ENCODE peak calls at places on chromosomes 6 and 20, in ten cellular contexts. G is psoas muscle, I is AG04450, K is dorsolateral prefrontal cortex, L is adrenal gland, T is thyroid gland, P is A549, Q is body of pancreas, H is caudate nucleus, Z is cardiac muscle cell. N is an unnamed sample.

GRCh38 chr6:36848658-36849441 is 9.6 kb upstream of the CPNE5 start:
- DNase-seq in G (no peak), I (no peak), K (no peak), L (no peak), T (peak; percentile 76), P (no peak), Q (peak; percentile 86), H (peak; percentile 33), Z (peak; percentile 87), N (peak; percentile 82)

GRCh38 chr6:90186637-90187361 is 109.8 kb downstream of the BACH2 start:
- DNase-seq in G (no peak), I (no peak), K (no peak), L (no peak), T (no peak), P (no peak), Q (no peak), H (no peak), Z (no peak), N (no peak)

GRCh38 chr20:4041748-4042411 is 26.5 kb upstream of the RNF24 start:
- DNase-seq in G (peak; percentile 49), I (no peak), K (no peak), L (peak; percentile 97), T (peak; percentile 38), P (peak; percentile 81), Q (peak; percentile 98), H (peak; percentile 7), Z (no peak), N (peak; percentile 91)

GRCh38 chr6:5737460-5737859 is 269.3 kb downstream of the NRN1 start:
- DNase-seq in G (no peak), I (no peak), K (no peak), L (no peak), T (no peak), P (no peak), Q (no peak), H (no peak), Z (no peak), N (no peak)

GRCh38 chr20:19888269-19888669 is 128.9 kb upstream of the NAA20 start:
- DNase-seq in G (no peak), I (no peak), K (no peak), L (no peak), T (peak; percentile 67), P (no peak), Q (peak; percentile 22), H (peak; percentile 51), Z (no peak), N (no peak)

GRCh38 chr6:115947964-115948541 is 112.6 kb downstream of the FRK start:
- DNase-seq in G (no peak), I (no peak), K (no peak), L (no peak), T (peak; percentile 68), P (no peak), Q (no peak), H (no peak), Z (no peak), N (peak; percentile 82)

GRCh38 chr6:105985098-105985815 is 100.9 kb upstream of the PRDM1 start:
- DNase-seq in G (no peak), I (no peak), K (no peak), L (no peak), T (peak; percentile 55), P (no peak), Q (no peak), H (no peak), Z (no peak), N (peak; percentile 67)

GRCh38 chr6:69019832-69020231 is 384.8 kb downstream of the ADGRB3 start:
- DNase-seq in G (no peak), I (no peak), K (no peak), L (no peak), T (no peak), P (no peak), Q (no peak), H (no peak), Z (no peak), N (no peak)

DNA sequence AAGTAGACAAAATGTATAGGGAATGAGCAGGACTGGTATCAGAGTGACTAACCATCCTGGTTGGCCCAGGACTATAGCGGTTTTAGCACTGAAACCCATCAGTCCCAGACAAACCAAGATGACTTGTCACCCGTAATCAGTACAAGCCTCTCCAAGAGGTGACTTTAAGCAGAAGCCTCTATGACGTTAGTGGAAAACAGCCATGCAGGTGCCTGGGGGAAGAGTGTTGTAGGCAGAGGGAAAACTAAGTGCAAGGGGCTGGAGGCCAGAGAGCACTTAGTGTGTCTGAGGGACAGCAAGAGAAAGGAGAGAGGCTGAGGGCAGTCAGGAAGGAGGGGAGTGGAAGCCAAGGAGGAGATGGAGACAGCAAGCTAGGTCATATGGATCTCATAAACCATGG is 2.1 kb downstream of the SGK2 start:
- DNase-seq in G (no peak), I (no peak), K (no peak), L (no peak), T (no peak), P (no peak), Q (no peak), H (no peak), Z (peak; percentile 73), N (no peak)
- H3K27ac ChIP-seq in G (no peak overlapping the region), I (no peak overlapping the region), K (no peak overlapping the region), L (no peak overlapping the region), T (no peak overlapping the region), P (peak overlapping the region; percentile 52), Q (peak overlapping the region; percentile 95), H (no peak overlapping the region), Z (peak overlapping the region; percentile 75), N (no peak overlapping the region)

GRCh38 chr6:34664270-34664971 is 32.1 kb downstream of the ILRUN start:
- DNase-seq in G (no peak), I (no peak), K (no peak), L (no peak), T (no peak), P (no peak), Q (no peak), H (no peak), Z (no peak), N (no peak)
- H3K27ac ChIP-seq in G (peak overlapping the region; percentile 71), I (peak overlapping the region; percentile 74), K (no peak overlapping the region), L (peak overlapping the region; percentile 66), T (peak overlapping the region; percentile 4), P (peak overlapping the region; percentile 95), Q (peak overlapping the region; percentile 56), H (no peak overlapping the region), Z (peak overlapping the region; percentile 39), N (peak overlapping the region; percentile 4)

GRCh38 chr6:33789550-33789895 is 593 bp upstream of the LEMD2 start:
- DNase-seq in G (no peak), I (no peak), K (no peak), L (no peak), T (no peak), P (no peak), Q (no peak), H (no peak), Z (no peak), N (no peak)
- H3K27ac ChIP-seq in G (peak overlapping the region; percentile 99), I (no peak overlapping the region), K (no peak overlapping the region), L (peak overlapping the region; percentile 96), T (no peak overlapping the region), P (peak overlapping the region; percentile 99), Q (peak overlapping the region; percentile 94), H (peak overlapping the region; percentile 63), Z (peak overlapping the region; percentile 96), N (no peak overlapping the region)

GRCh38 chr6:41625442-41625841 is 12.8 kb upstream of the MDFI start:
- DNase-seq in G (peak; percentile 39), I (no peak), K (no peak), L (no peak), T (peak; percentile 32), P (no peak), Q (no peak), H (no peak), Z (peak; percentile 62), N (no peak)
- H3K27ac ChIP-seq in G (no peak overlapping the region), I (no peak overlapping the region), K (no peak overlapping the region), L (no peak overlapping the region), T (no peak overlapping the region), P (no peak overlapping the region), Q (no peak overlapping the region), H (no peak overlapping the region), Z (no peak overlapping the region), N (no peak overlapping the region)

GRCh38 chr20:38763616-38764015 is 15.4 kb downstream of the ACTR5 start:
- DNase-seq in G (no peak), I (no peak), K (no peak), L (no peak), T (no peak), P (no peak), Q (no peak), H (no peak), Z (no peak), N (no peak)

GRCh38 chr20:38760978-38761377 is 12.7 kb downstream of the ACTR5 start:
- DNase-seq in G (no peak), I (no peak), K (no peak), L (no peak), T (no peak), P (no peak), Q (no peak), H (no peak), Z (no peak), N (no peak)

GRCh38 chr20:38762174-38762573 is 13.9 kb downstream of the ACTR5 start:
- DNase-seq in G (no peak), I (no peak), K (no peak), L (no peak), T (no peak), P (no peak), Q (no peak), H (no peak), Z (no peak), N (no peak)

GRCh38 chr20:38766071-38766470 is 17.8 kb downstream of the ACTR5 start:
- DNase-seq in G (no peak), I (no peak), K (no peak), L (no peak), T (no peak), P (no peak), Q (no peak), H (no peak), Z (no peak), N (no peak)

GRCh38 chr20:38764563-38765355 is 16.5 kb downstream of the ACTR5 start:
- DNase-seq in G (no peak), I (peak; percentile 58), K (no peak), L (peak; percentile 83), T (no peak), P (peak; percentile 86), Q (peak; percentile 56), H (peak; percentile 27), Z (no peak), N (peak; percentile 77)
- H3K27ac ChIP-seq in G (no peak overlapping the region), I (peak overlapping the region; percentile 31), K (peak overlapping the region; percentile 43), L (peak overlapping the region; percentile 59), T (no peak overlapping the region), P (peak overlapping the region; percentile 84), Q (no peak overlapping the region), H (peak overlapping the region; percentile 81), Z (no peak overlapping the region), N (peak overlapping the region; percentile 40)